ENCODE peak calls at places on chromosomes 11 and 22, in eight cellular contexts. One of them, this sample, is unnamed.

GRCh38 chr11:133660202-133660568 is 127.9 kb upstream of the OPCML start:
- DNase-seq in GM23338: peak; percentile 63
- DNase-seq in right lobe of liver: no peak
- DNase-seq in dorsolateral prefrontal cortex: no peak
- DNase-seq in sigmoid colon: no peak
- DNase-seq in K562: no peak
- DNase-seq in foreskin keratinocyte: no peak
- DNase-seq in right atrium auricular region: no peak
- DNase-seq in this sample: no peak

GRCh38 chr11:75474240-75474639 is 41.2 kb upstream of the KLHL35 start:
- DNase-seq in K562: no peak
- DNase-seq in right lobe of liver: no peak
- DNase-seq in foreskin keratinocyte: no peak
- DNase-seq in dorsolateral prefrontal cortex: no peak
- DNase-seq in right atrium auricular region: no peak
- DNase-seq in GM23338: no peak
- DNase-seq in sigmoid colon: no peak
- DNase-seq in this sample: no peak

GRCh38 chr11:61816736-61817455 is at the start of gene FADS1:
- DNase-seq in K562: peak; percentile 95
- DNase-seq in sigmoid colon: peak; percentile 96
- DNase-seq in right lobe of liver: peak; percentile 92
- DNase-seq in right atrium auricular region: peak; percentile 94
- DNase-seq in foreskin keratinocyte: no peak
- DNase-seq in dorsolateral prefrontal cortex: peak; percentile 93
- DNase-seq in GM23338: peak; percentile 98
- DNase-seq in this sample: peak; percentile 89

GRCh38 chr11:70525006-70525405 is 126.7 kb downstream of the CTTN start:
- DNase-seq in GM23338: no peak
- DNase-seq in foreskin keratinocyte: no peak
- DNase-seq in K562: no peak
- DNase-seq in right atrium auricular region: no peak
- DNase-seq in sigmoid colon: no peak
- DNase-seq in dorsolateral prefrontal cortex: no peak
- DNase-seq in right lobe of liver: peak; percentile 8
- DNase-seq in this sample: peak; percentile 32

GRCh38 chr11:6357222-6357621 is 33.1 kb upstream of the SMPD1 start:
- DNase-seq in foreskin keratinocyte: peak; percentile 30
- DNase-seq in sigmoid colon: peak; percentile 88
- DNase-seq in right atrium auricular region: peak; percentile 88
- DNase-seq in K562: peak; percentile 42
- DNase-seq in dorsolateral prefrontal cortex: peak; percentile 41
- DNase-seq in GM23338: no peak
- DNase-seq in right lobe of liver: no peak
- DNase-seq in this sample: no peak

GRCh38 chr11:79076526-79077115 is 364.2 kb downstream of the TENM4 start:
- DNase-seq in right lobe of liver: peak; percentile 67
- DNase-seq in K562: peak; percentile 51
- DNase-seq in sigmoid colon: no peak
- DNase-seq in GM23338: peak; percentile 75
- DNase-seq in right atrium auricular region: no peak
- DNase-seq in dorsolateral prefrontal cortex: no peak
- DNase-seq in foreskin keratinocyte: no peak
- DNase-seq in this sample: peak; percentile 65

GRCh38 chr11:19889531-19889930 is 176.9 kb downstream of the NAV2 start:
- DNase-seq in right atrium auricular region: no peak
- DNase-seq in K562: no peak
- DNase-seq in dorsolateral prefrontal cortex: no peak
- DNase-seq in foreskin keratinocyte: no peak
- DNase-seq in sigmoid colon: no peak
- DNase-seq in GM23338: no peak
- DNase-seq in right lobe of liver: no peak
- DNase-seq in this sample: no peak

GRCh38 chr11:95299078-95299611 is 68.1 kb upstream of the SESN3 start:
- DNase-seq in right lobe of liver: no peak
- DNase-seq in K562: no peak
- DNase-seq in sigmoid colon: no peak
- DNase-seq in GM23338: no peak
- DNase-seq in dorsolateral prefrontal cortex: no peak
- DNase-seq in foreskin keratinocyte: no peak
- DNase-seq in right atrium auricular region: no peak
- DNase-seq in this sample: no peak

GRCh38 chr22:41425704-41426365 is 20.8 kb downstream of the TOB2 start:
- DNase-seq in right lobe of liver: no peak
- DNase-seq in GM23338: no peak
- DNase-seq in right atrium auricular region: no peak
- DNase-seq in foreskin keratinocyte: no peak
- DNase-seq in K562: no peak
- DNase-seq in dorsolateral prefrontal cortex: no peak
- DNase-seq in sigmoid colon: no peak
- DNase-seq in this sample: no peak

GRCh38 chr11:43116071-43116470 is 195.7 kb upstream of the API5 start:
- DNase-seq in GM23338: no peak
- DNase-seq in foreskin keratinocyte: no peak
- DNase-seq in dorsolateral prefrontal cortex: no peak
- DNase-seq in right atrium auricular region: no peak
- DNase-seq in K562: no peak
- DNase-seq in right lobe of liver: no peak
- DNase-seq in sigmoid colon: no peak
- DNase-seq in this sample: no peak

GRCh38 chr22:49088801-49089791 is 738.6 kb downstream of the BRD1 start:
- DNase-seq in sigmoid colon: peak; percentile 55
- DNase-seq in GM23338: no peak
- DNase-seq in foreskin keratinocyte: no peak
- DNase-seq in dorsolateral prefrontal cortex: no peak
- DNase-seq in K562: no peak
- DNase-seq in right lobe of liver: no peak
- DNase-seq in right atrium auricular region: no peak
- DNase-seq in this sample: no peak

GRCh38 chr22:32868928-32869327 is 67.4 kb downstream of the TIMP3 start:
- DNase-seq in GM23338: no peak
- DNase-seq in dorsolateral prefrontal cortex: no peak
- DNase-seq in sigmoid colon: no peak
- DNase-seq in right atrium auricular region: no peak
- DNase-seq in foreskin keratinocyte: no peak
- DNase-seq in K562: no peak
- DNase-seq in right lobe of liver: no peak
- DNase-seq in this sample: no peak

GRCh38 chr11:26331911-26332571 is at the start of gene ANO3:
- DNase-seq in foreskin keratinocyte: no peak
- DNase-seq in K562: peak; percentile 57
- DNase-seq in right atrium auricular region: no peak
- DNase-seq in GM23338: peak; percentile 97
- DNase-seq in dorsolateral prefrontal cortex: peak; percentile 50
- DNase-seq in sigmoid colon: peak; percentile 79
- DNase-seq in right lobe of liver: peak; percentile 63
- DNase-seq in this sample: no peak

GRCh38 chr11:15750535-15751297 is 605.6 kb downstream of the SOX6 start:
- DNase-seq in foreskin keratinocyte: no peak
- DNase-seq in K562: no peak
- DNase-seq in sigmoid colon: no peak
- DNase-seq in right atrium auricular region: no peak
- DNase-seq in GM23338: no peak
- DNase-seq in right lobe of liver: no peak
- DNase-seq in dorsolateral prefrontal cortex: no peak
- DNase-seq in this sample: no peak

GRCh38 chr11:117180661-117181585 is 2.4 kb downstream of the SIDT2 start:
- DNase-seq in foreskin keratinocyte: no peak
- DNase-seq in K562: peak; percentile 75
- DNase-seq in right atrium auricular region: peak; percentile 88
- DNase-seq in dorsolateral prefrontal cortex: peak; percentile 76
- DNase-seq in GM23338: peak; percentile 95
- DNase-seq in sigmoid colon: peak; percentile 92
- DNase-seq in right lobe of liver: peak; percentile 54
- DNase-seq in this sample: peak; percentile 83

GRCh38 chr11:120095516-120095915 is 42.4 kb downstream of the TRIM29 start:
- DNase-seq in K562: no peak
- DNase-seq in dorsolateral prefrontal cortex: no peak
- DNase-seq in foreskin keratinocyte: no peak
- DNase-seq in GM23338: no peak
- DNase-seq in right atrium auricular region: no peak
- DNase-seq in sigmoid colon: no peak
- DNase-seq in right lobe of liver: no peak
- DNase-seq in this sample: no peak

GRCh38 chr11:19080579-19080993 is 20.1 kb upstream of the MRGPRX2 start:
- DNase-seq in K562: no peak
- DNase-seq in dorsolateral prefrontal cortex: peak; percentile 45
- DNase-seq in sigmoid colon: no peak
- DNase-seq in right atrium auricular region: no peak
- DNase-seq in foreskin keratinocyte: peak; percentile 52
- DNase-seq in GM23338: no peak
- DNase-seq in right lobe of liver: no peak
- DNase-seq in this sample: no peak

GRCh38 chr22:39311592-39312400 is 7.6 kb downstream of the RPL3 start:
- DNase-seq in sigmoid colon: no peak
- DNase-seq in GM23338: peak; percentile 60
- DNase-seq in foreskin keratinocyte: no peak
- DNase-seq in dorsolateral prefrontal cortex: no peak
- DNase-seq in right atrium auricular region: no peak
- DNase-seq in K562: peak; percentile 36
- DNase-seq in right lobe of liver: peak; percentile 25
- DNase-seq in this sample: no peak
- H3K27ac ChIP-seq in sigmoid colon: no peak overlapping the region
- H3K27ac ChIP-seq in GM23338: peak overlapping the region; percentile 99
- H3K27ac ChIP-seq in foreskin keratinocyte: no peak overlapping the region
- H3K27ac ChIP-seq in dorsolateral prefrontal cortex: no peak overlapping the region
- H3K27ac ChIP-seq in right atrium auricular region: no peak overlapping the region
- H3K27ac ChIP-seq in K562: peak overlapping the region; percentile 61
- H3K27ac ChIP-seq in right lobe of liver: no peak overlapping the region
- H3K27ac ChIP-seq in this sample: no peak overlapping the region

GRCh38 chr22:35844886-35845285 is 127.2 kb downstream of the APOL5 start:
- DNase-seq in sigmoid colon: no peak
- DNase-seq in dorsolateral prefrontal cortex: no peak
- DNase-seq in right atrium auricular region: no peak
- DNase-seq in foreskin keratinocyte: no peak
- DNase-seq in GM23338: no peak
- DNase-seq in K562: no peak
- DNase-seq in right lobe of liver: no peak
- DNase-seq in this sample: no peak

GRCh38 chr22:35846804-35847203 is 129.1 kb downstream of the APOL5 start:
- DNase-seq in right atrium auricular region: no peak
- DNase-seq in GM23338: no peak
- DNase-seq in right lobe of liver: no peak
- DNase-seq in dorsolateral prefrontal cortex: no peak
- DNase-seq in foreskin keratinocyte: no peak
- DNase-seq in sigmoid colon: no peak
- DNase-seq in K562: no peak
- DNase-seq in this sample: no peak

GRCh38 chr22:35854334-35854733 is 136.7 kb downstream of the APOL5 start:
- DNase-seq in sigmoid colon: no peak
- DNase-seq in K562: no peak
- DNase-seq in GM23338: no peak
- DNase-seq in right lobe of liver: no peak
- DNase-seq in right atrium auricular region: no peak
- DNase-seq in dorsolateral prefrontal cortex: no peak
- DNase-seq in foreskin keratinocyte: no peak
- DNase-seq in this sample: no peak

GRCh38 chr22:35850831-35851230 is 133.2 kb downstream of the APOL5 start:
- DNase-seq in K562: no peak
- DNase-seq in dorsolateral prefrontal cortex: no peak
- DNase-seq in right lobe of liver: no peak
- DNase-seq in foreskin keratinocyte: no peak
- DNase-seq in right atrium auricular region: no peak
- DNase-seq in sigmoid colon: no peak
- DNase-seq in GM23338: no peak
- DNase-seq in this sample: no peak
- H3K27ac ChIP-seq in K562: no peak overlapping the region
- H3K27ac ChIP-seq in dorsolateral prefrontal cortex: no peak overlapping the region
- H3K27ac ChIP-seq in right lobe of liver: no peak overlapping the region
- H3K27ac ChIP-seq in foreskin keratinocyte: no peak overlapping the region
- H3K27ac ChIP-seq in right atrium auricular region: peak overlapping the region; percentile 62
- H3K27ac ChIP-seq in sigmoid colon: peak overlapping the region; percentile 77
- H3K27ac ChIP-seq in GM23338: no peak overlapping the region
- H3K27ac ChIP-seq in this sample: no peak overlapping the region

GRCh38 chr11:65423516-65424199 is 1.1 kb downstream of the NEAT1 start:
- DNase-seq in foreskin keratinocyte: no peak
- DNase-seq in dorsolateral prefrontal cortex: peak; percentile 27
- DNase-seq in GM23338: no peak
- DNase-seq in sigmoid colon: peak; percentile 72
- DNase-seq in K562: no peak
- DNase-seq in right atrium auricular region: no peak
- DNase-seq in right lobe of liver: peak; percentile 37
- DNase-seq in this sample: peak; percentile 66
- H3K27ac ChIP-seq in foreskin keratinocyte: peak overlapping the region; percentile 100
- H3K27ac ChIP-seq in dorsolateral prefrontal cortex: peak overlapping the region; percentile 100
- H3K27ac ChIP-seq in GM23338: no peak overlapping the region
- H3K27ac ChIP-seq in sigmoid colon: peak overlapping the region; percentile 99
- H3K27ac ChIP-seq in K562: peak overlapping the region; percentile 98
- H3K27ac ChIP-seq in right atrium auricular region: peak overlapping the region; percentile 99
- H3K27ac ChIP-seq in right lobe of liver: peak overlapping the region; percentile 97
- H3K27ac ChIP-seq in this sample: peak overlapping the region; percentile 97

DNA sequence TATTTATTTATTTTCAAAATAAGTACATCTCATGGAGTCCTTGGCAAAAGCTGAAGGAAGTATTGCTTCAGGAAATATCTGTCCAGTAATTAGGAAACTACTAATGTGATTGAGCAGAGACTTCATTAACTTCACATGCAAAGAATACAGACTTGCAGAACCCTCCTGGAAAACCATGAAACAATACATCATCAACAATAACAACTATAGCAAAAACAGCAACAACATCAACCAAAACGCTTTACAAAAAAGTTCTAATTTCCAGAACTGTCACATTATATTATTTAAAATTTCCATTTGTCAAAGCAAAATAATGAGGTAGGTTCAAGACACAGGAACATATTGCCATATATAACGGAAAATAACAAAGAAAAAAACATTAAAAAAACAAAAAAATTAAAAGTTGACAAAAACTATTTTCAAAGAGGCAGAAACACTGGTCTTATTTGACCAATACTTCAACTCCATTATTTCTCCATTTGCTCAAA is 79.8 kb upstream of the TOP3B start:
- DNase-seq in right lobe of liver: no peak
- DNase-seq in dorsolateral prefrontal cortex: no peak
- DNase-seq in GM23338: no peak
- DNase-seq in foreskin keratinocyte: no peak
- DNase-seq in sigmoid colon: no peak
- DNase-seq in right atrium auricular region: no peak
- DNase-seq in K562: no peak
- DNase-seq in this sample: no peak
- H3K27ac ChIP-seq in right lobe of liver: no peak overlapping the region
- H3K27ac ChIP-seq in dorsolateral prefrontal cortex: no peak overlapping the region
- H3K27ac ChIP-seq in GM23338: no peak overlapping the region
- H3K27ac ChIP-seq in foreskin keratinocyte: no peak overlapping the region
- H3K27ac ChIP-seq in sigmoid colon: peak overlapping the region; percentile 37
- H3K27ac ChIP-seq in right atrium auricular region: no peak overlapping the region
- H3K27ac ChIP-seq in K562: no peak overlapping the region
- H3K27ac ChIP-seq in this sample: no peak overlapping the region

GRCh38 chr11:68099474-68100405 is 21.4 kb downstream of the CHKA start:
- DNase-seq in sigmoid colon: no peak
- DNase-seq in GM23338: peak; percentile 26
- DNase-seq in K562: peak; percentile 74
- DNase-seq in right lobe of liver: peak; percentile 66
- DNase-seq in dorsolateral prefrontal cortex: no peak
- DNase-seq in right atrium auricular region: no peak
- DNase-seq in foreskin keratinocyte: no peak
- DNase-seq in this sample: peak; percentile 61
- H3K27ac ChIP-seq in sigmoid colon: peak overlapping the region; percentile 15
- H3K27ac ChIP-seq in GM23338: no peak overlapping the region
- H3K27ac ChIP-seq in K562: peak overlapping the region; percentile 57
- H3K27ac ChIP-seq in right lobe of liver: peak overlapping the region; percentile 19
- H3K27ac ChIP-seq in dorsolateral prefrontal cortex: no peak overlapping the region
- H3K27ac ChIP-seq in right atrium auricular region: no peak overlapping the region
- H3K27ac ChIP-seq in foreskin keratinocyte: no peak overlapping the region
- H3K27ac ChIP-seq in this sample: peak overlapping the region; percentile 59

GRCh38 chr11:44858796-44859527 is 91.7 kb downstream of the TP53I11 start:
- DNase-seq in K562: no peak
- DNase-seq in foreskin keratinocyte: no peak
- DNase-seq in GM23338: peak; percentile 84
- DNase-seq in right lobe of liver: no peak
- DNase-seq in sigmoid colon: peak; percentile 41
- DNase-seq in right atrium auricular region: no peak
- DNase-seq in dorsolateral prefrontal cortex: no peak
- DNase-seq in this sample: no peak
- H3K27ac ChIP-seq in K562: no peak overlapping the region
- H3K27ac ChIP-seq in foreskin keratinocyte: no peak overlapping the region
- H3K27ac ChIP-seq in GM23338: peak overlapping the region; percentile 64
- H3K27ac ChIP-seq in right lobe of liver: no peak overlapping the region
- H3K27ac ChIP-seq in sigmoid colon: peak overlapping the region; percentile 94
- H3K27ac ChIP-seq in right atrium auricular region: peak overlapping the region; percentile 88
- H3K27ac ChIP-seq in dorsolateral prefrontal cortex: no peak overlapping the region
- H3K27ac ChIP-seq in this sample: no peak overlapping the region